ENCODE peak calls at places on chromosomes 7 and 10, in seven cellular contexts. A is fibroblast of lung, G is keratinocyte, Z is mammary epithelial cell, Q is ovary, S is brain microvascular endothelial cell, F is coronary artery. W is an unnamed sample.

GRCh38 chr7:15481127-15481526 is 80.7 kb downstream of the AGMO start:
- DNase-seq in A (no peak), G (no peak), Z (no peak), Q (no peak), S (no peak), F (no peak), W (no peak)

GRCh38 chr7:94289071-94289470 is 105.6 kb upstream of the COL1A2 start:
- DNase-seq in A (peak; percentile 87), G (no peak), Z (peak; percentile 61), Q (peak; percentile 66), S (peak; percentile 87), F (no peak), W (no peak)

GRCh38 chr10:3067045-3067858 is at the start of gene PFKP:
- DNase-seq in A (peak; percentile 23), G (no peak), Z (peak; percentile 39), Q (peak; percentile 72), S (no peak), F (no peak), W (peak; percentile 67)

GRCh38 chr7:139246905-139247304 is 15.9 kb downstream of the UBN2 start:
- DNase-seq in A (peak; percentile 57), G (no peak), Z (peak; percentile 8), Q (no peak), S (no peak), F (no peak), W (no peak)

GRCh38 chr10:112963835-112964234 is 13.8 kb downstream of the TCF7L2 start:
- DNase-seq in A (peak; percentile 40), G (no peak), Z (no peak), Q (no peak), S (peak; percentile 46), F (no peak), W (no peak)

GRCh38 chr10:118046491-118047362 is at the start of gene RAB11FIP2:
- DNase-seq in A (peak; percentile 87), G (peak; percentile 25), Z (peak; percentile 85), Q (peak; percentile 98), S (peak; percentile 89), F (peak; percentile 97), W (peak; percentile 96)

GRCh38 chr7:143410523-143411004 is 1.9 kb upstream of the EPHA1 start:
- DNase-seq in A (peak; percentile 61), G (no peak), Z (no peak), Q (no peak), S (no peak), F (no peak), W (peak; percentile 31)

GRCh38 chr10:689433-690226 is at the start of gene DIP2C:
- DNase-seq in A (peak; percentile 80), G (no peak), Z (peak; percentile 47), Q (peak; percentile 83), S (peak; percentile 43), F (no peak), W (peak; percentile 77)

GRCh38 chr7:13933536-13933935 is 55.9 kb downstream of the ETV1 start:
- DNase-seq in A (no peak), G (no peak), Z (no peak), Q (no peak), S (no peak), F (no peak), W (no peak)

GRCh38 chr7:156759579-156760202 is 119.1 kb downstream of the RNF32 start:
- DNase-seq in A (no peak), G (no peak), Z (no peak), Q (no peak), S (no peak), F (no peak), W (no peak)

GRCh38 chr10:46236941-46237681 is 49.7 kb upstream of the ANTXRL start:
- DNase-seq in A (no peak), G (no peak), Z (no peak), Q (no peak), S (no peak), F (peak; percentile 35), W (no peak)

GRCh38 chr7:17368856-17369520 is 70.5 kb downstream of the AHR start:
- DNase-seq in A (no peak), G (no peak), Z (no peak), Q (peak; percentile 25), S (no peak), F (no peak), W (no peak)

GRCh38 chr7:78924581-78924980 is 528.9 kb downstream of the MAGI2 start:
- DNase-seq in A (peak; percentile 17), G (no peak), Z (peak; percentile 4), Q (no peak), S (peak; percentile 20), F (no peak), W (no peak)

GRCh38 chr10:118496525-118496924 is 98.9 kb downstream of the PRLHR start:
- DNase-seq in A (no peak), G (no peak), Z (no peak), Q (no peak), S (no peak), F (no peak), W (no peak)

GRCh38 chr10:26483554-26483953 is 45.4 kb downstream of the APBB1IP start:
- DNase-seq in A (peak; percentile 19), G (no peak), Z (no peak), Q (no peak), S (no peak), F (no peak), W (no peak)

GRCh38 chr10:33428706-33429105 is 94.2 kb upstream of the NRP1 start:
- DNase-seq in A (no peak), G (no peak), Z (no peak), Q (no peak), S (no peak), F (no peak), W (no peak)

DNA sequence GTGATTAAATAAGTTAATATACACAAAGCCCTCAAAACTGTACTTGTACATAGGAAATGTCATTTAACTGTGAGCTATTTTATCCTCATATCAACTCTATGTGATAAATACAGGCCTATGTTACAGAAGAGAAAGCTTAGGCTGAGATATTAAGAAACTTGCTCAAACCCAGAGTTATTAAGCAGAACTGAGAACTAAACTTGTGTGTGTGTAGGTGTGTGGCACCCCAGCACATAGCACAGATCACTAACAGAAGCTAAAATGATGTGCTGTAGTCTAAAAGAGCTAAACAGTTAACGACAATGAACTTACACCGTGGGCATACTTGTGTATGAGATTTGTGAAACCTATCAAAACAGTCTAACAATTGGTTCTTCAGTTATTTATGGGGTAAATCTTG is 34.5 kb downstream of the MTPN start:
- DNase-seq in A (no peak), G (no peak), Z (no peak), Q (no peak), S (no peak), F (no peak), W (no peak)
- H3K27ac ChIP-seq in A (no peak overlapping the region), G (no peak overlapping the region), Z (no peak overlapping the region), Q (no peak overlapping the region), S (no peak overlapping the region), F (no peak overlapping the region), W (no peak overlapping the region)

GRCh38 chr7:149875396-149875795 is 1.6 kb downstream of the ATP6V0E2 start:
- DNase-seq in A (no peak), G (no peak), Z (no peak), Q (no peak), S (no peak), F (peak; percentile 65), W (peak; percentile 25)

GRCh38 chr7:149873074-149873967 is 448 bp upstream of the ATP6V0E2 start:
- DNase-seq in A (peak; percentile 89), G (peak; percentile 67), Z (peak; percentile 89), Q (peak; percentile 92), S (peak; percentile 91), F (peak; percentile 93), W (peak; percentile 97)

GRCh38 chr7:149874644-149875028 is 867 bp downstream of the ATP6V0E2 start:
- DNase-seq in A (no peak), G (no peak), Z (no peak), Q (no peak), S (no peak), F (no peak), W (peak; percentile 20)

GRCh38 chr7:149872419-149873073 is 1.2 kb upstream of the ATP6V0E2 start:
- DNase-seq in A (peak; percentile 82), G (peak; percentile 23), Z (peak; percentile 63), Q (peak; percentile 59), S (peak; percentile 90), F (peak; percentile 88), W (peak; percentile 87)

DNA sequence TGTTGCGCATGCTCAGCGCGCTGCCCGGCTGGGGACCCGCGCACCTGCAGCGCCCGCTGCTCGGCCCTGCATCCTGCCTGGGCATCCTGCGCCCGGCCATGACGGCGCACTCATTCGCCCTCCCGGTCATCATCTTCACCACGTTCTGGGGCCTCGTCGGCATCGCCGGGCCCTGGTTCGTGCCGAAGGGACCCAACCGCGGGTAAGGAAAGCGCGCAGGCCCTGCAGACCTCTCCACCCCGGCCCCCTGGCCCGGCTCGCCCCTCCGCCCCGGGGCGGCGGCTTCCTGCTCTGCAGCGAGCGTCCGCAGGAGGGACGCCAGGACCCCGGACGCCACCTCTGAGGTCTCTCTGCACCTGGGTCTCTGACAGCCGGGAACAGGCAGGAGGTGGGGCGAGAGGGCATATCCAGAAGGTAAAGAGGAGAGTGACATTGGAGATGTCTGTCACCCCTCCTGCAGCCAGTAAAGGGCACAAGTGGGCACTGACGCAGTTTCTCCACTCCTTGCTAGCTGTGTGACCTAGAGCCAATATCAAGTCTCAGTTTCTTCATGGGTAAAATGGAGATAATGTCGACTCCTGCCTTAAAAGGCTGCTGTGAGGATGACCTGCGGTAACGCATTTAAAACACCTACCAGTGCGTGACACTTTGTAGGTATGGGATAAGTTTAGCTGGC is at the start of gene ATP6V0E2:
- DNase-seq in A (no peak), G (no peak), Z (no peak), Q (no peak), S (no peak), F (no peak), W (no peak)
- TF ChIP-seq CTCF in A (no peak), G (no peak), Z (no peak), Q (no peak), S (no peak), F (no peak), W (no peak)

GRCh38 chr10:86509145-86509544 is 12.4 kb downstream of the WAPL start:
- DNase-seq in A (no peak), G (no peak), Z (no peak), Q (no peak), S (no peak), F (no peak), W (no peak)
- H3K27ac ChIP-seq in A (no peak overlapping the region), G (no peak overlapping the region), Z (no peak overlapping the region), Q (no peak overlapping the region), S (no peak overlapping the region), F (no peak overlapping the region), W (no peak overlapping the region)

DNA sequence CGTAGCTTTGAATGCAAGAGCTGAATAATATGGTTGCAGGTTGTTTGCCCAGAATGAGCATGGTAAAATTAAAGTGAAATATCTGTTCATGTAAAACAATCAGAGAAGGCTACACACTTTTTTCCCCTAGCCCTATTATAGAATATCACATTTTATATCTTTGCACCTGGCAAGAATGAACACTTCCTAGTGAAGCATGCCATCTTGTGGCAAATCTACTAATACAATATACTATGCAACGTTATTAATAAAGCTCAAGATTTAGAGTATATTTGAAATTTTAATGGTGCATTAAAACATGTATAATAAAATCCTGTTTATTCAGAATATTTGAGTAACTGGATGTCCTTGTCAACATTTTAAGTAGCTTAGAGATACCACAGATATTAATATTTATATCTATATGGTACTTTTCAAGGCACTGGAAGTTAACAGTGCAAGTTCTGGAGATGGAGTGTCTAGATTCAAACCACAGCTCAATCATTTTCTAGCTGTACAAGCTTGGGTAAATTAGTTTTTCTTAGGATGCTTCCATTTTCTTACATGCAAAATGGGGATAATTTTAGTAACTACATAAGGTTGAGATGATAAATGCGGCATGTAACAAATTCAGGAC is 643.1 kb upstream of the SEMA3D start:
- DNase-seq in A (peak; percentile 13), G (no peak), Z (no peak), Q (no peak), S (no peak), F (no peak), W (no peak)
- TF ChIP-seq CTCF in A (peak; percentile 44), G (no peak), Z (peak; percentile 14), Q (no peak), S (peak; percentile 40), F (no peak), W (peak; percentile 30)